ENCODE peak calls at places on chromosomes 12 and 14, in six cellular contexts. One of them, this sample, is unnamed.

GRCh38 chr12:52291267-52291935 is at the start of gene KRT81:
- DNase-seq in foreskin fibroblast: no peak
- DNase-seq in stomach: peak; percentile 11
- DNase-seq in nephron progenitor cell: no peak
- DNase-seq in brain microvascular endothelial cell: no peak
- DNase-seq in AG09309: no peak
- DNase-seq in this sample: no peak

GRCh38 chr14:78340250-78340649 is 170.1 kb downstream of the NRXN3 start:
- DNase-seq in stomach: no peak
- DNase-seq in nephron progenitor cell: no peak
- DNase-seq in AG09309: no peak
- DNase-seq in foreskin fibroblast: no peak
- DNase-seq in brain microvascular endothelial cell: no peak
- DNase-seq in this sample: no peak

GRCh38 chr14:102088012-102088792 is 1.4 kb upstream of the HSP90AA1 start:
- DNase-seq in nephron progenitor cell: peak; percentile 36
- DNase-seq in stomach: peak; percentile 51
- DNase-seq in AG09309: no peak
- DNase-seq in brain microvascular endothelial cell: peak; percentile 5
- DNase-seq in foreskin fibroblast: peak; percentile 14
- DNase-seq in this sample: no peak

GRCh38 chr14:69008411-69008810 is 29.3 kb upstream of the ACTN1 start:
- DNase-seq in stomach: no peak
- DNase-seq in AG09309: no peak
- DNase-seq in brain microvascular endothelial cell: peak; percentile 23
- DNase-seq in foreskin fibroblast: no peak
- DNase-seq in nephron progenitor cell: no peak
- DNase-seq in this sample: no peak

GRCh38 chr12:94779520-94779919 is 129.2 kb upstream of the TMCC3 start:
- DNase-seq in stomach: no peak
- DNase-seq in brain microvascular endothelial cell: peak; percentile 79
- DNase-seq in foreskin fibroblast: no peak
- DNase-seq in AG09309: peak; percentile 56
- DNase-seq in nephron progenitor cell: no peak
- DNase-seq in this sample: no peak

GRCh38 chr12:25853696-25854095 is 104.8 kb upstream of the RASSF8 start:
- DNase-seq in nephron progenitor cell: no peak
- DNase-seq in stomach: no peak
- DNase-seq in foreskin fibroblast: no peak
- DNase-seq in AG09309: no peak
- DNase-seq in brain microvascular endothelial cell: no peak
- DNase-seq in this sample: no peak

GRCh38 chr14:79480212-79480611 is 731.1 kb downstream of the DIO2 start:
- DNase-seq in nephron progenitor cell: no peak
- DNase-seq in stomach: no peak
- DNase-seq in foreskin fibroblast: no peak
- DNase-seq in AG09309: no peak
- DNase-seq in brain microvascular endothelial cell: no peak
- DNase-seq in this sample: no peak

GRCh38 chr12:53427905-53428594 is 4.4 kb downstream of the AMHR2 start:
- DNase-seq in nephron progenitor cell: no peak
- DNase-seq in AG09309: peak; percentile 77
- DNase-seq in stomach: no peak
- DNase-seq in brain microvascular endothelial cell: peak; percentile 85
- DNase-seq in foreskin fibroblast: peak; percentile 92
- DNase-seq in this sample: peak; percentile 18

GRCh38 chr14:42535397-42535796 is 928.7 kb downstream of the LRFN5 start:
- DNase-seq in nephron progenitor cell: no peak
- DNase-seq in brain microvascular endothelial cell: no peak
- DNase-seq in stomach: no peak
- DNase-seq in foreskin fibroblast: no peak
- DNase-seq in AG09309: no peak
- DNase-seq in this sample: no peak

GRCh38 chr12:106138279-106138645 is 492 bp downstream of the NUAK1 start:
- DNase-seq in AG09309: no peak
- DNase-seq in stomach: no peak
- DNase-seq in nephron progenitor cell: no peak
- DNase-seq in foreskin fibroblast: no peak
- DNase-seq in brain microvascular endothelial cell: no peak
- DNase-seq in this sample: no peak

GRCh38 chr12:27969901-27970390 is 2.6 kb downstream of the PTHLH start:
- DNase-seq in AG09309: no peak
- DNase-seq in brain microvascular endothelial cell: no peak
- DNase-seq in nephron progenitor cell: peak; percentile 78
- DNase-seq in stomach: peak; percentile 72
- DNase-seq in foreskin fibroblast: no peak
- DNase-seq in this sample: no peak

GRCh38 chr14:69711065-69711464 is 55.9 kb upstream of the SRSF5 start:
- DNase-seq in AG09309: no peak
- DNase-seq in brain microvascular endothelial cell: no peak
- DNase-seq in foreskin fibroblast: no peak
- DNase-seq in stomach: no peak
- DNase-seq in nephron progenitor cell: no peak
- DNase-seq in this sample: no peak

GRCh38 chr14:93941293-93941910 is 14.3 kb downstream of the FAM181A start:
- DNase-seq in brain microvascular endothelial cell: peak; percentile 80
- DNase-seq in foreskin fibroblast: peak; percentile 40
- DNase-seq in stomach: no peak
- DNase-seq in nephron progenitor cell: no peak
- DNase-seq in AG09309: peak; percentile 51
- DNase-seq in this sample: no peak

GRCh38 chr12:109998241-109998903 is 858 bp upstream of the ANKRD13A start:
- DNase-seq in brain microvascular endothelial cell: no peak
- DNase-seq in stomach: no peak
- DNase-seq in nephron progenitor cell: no peak
- DNase-seq in foreskin fibroblast: peak; percentile 50
- DNase-seq in AG09309: no peak
- DNase-seq in this sample: no peak

GRCh38 chr12:26692417-26692816 is 140.6 kb downstream of the ITPR2 start:
- DNase-seq in foreskin fibroblast: no peak
- DNase-seq in stomach: no peak
- DNase-seq in brain microvascular endothelial cell: no peak
- DNase-seq in AG09309: no peak
- DNase-seq in nephron progenitor cell: no peak
- DNase-seq in this sample: no peak

GRCh38 chr12:106000376-106001104 is 138.2 kb downstream of the NUAK1 start:
- DNase-seq in nephron progenitor cell: no peak
- DNase-seq in stomach: no peak
- DNase-seq in foreskin fibroblast: no peak
- DNase-seq in AG09309: no peak
- DNase-seq in brain microvascular endothelial cell: no peak
- DNase-seq in this sample: no peak

GRCh38 chr12:106292339-106292738 is 10.2 kb upstream of the TCP11L2 start:
- DNase-seq in foreskin fibroblast: no peak
- DNase-seq in AG09309: no peak
- DNase-seq in brain microvascular endothelial cell: no peak
- DNase-seq in stomach: no peak
- DNase-seq in nephron progenitor cell: no peak
- DNase-seq in this sample: no peak

GRCh38 chr12:93167841-93168492 is 209.8 kb upstream of the NUDT4 start:
- DNase-seq in stomach: no peak
- DNase-seq in nephron progenitor cell: no peak
- DNase-seq in foreskin fibroblast: no peak
- DNase-seq in AG09309: no peak
- DNase-seq in brain microvascular endothelial cell: no peak
- DNase-seq in this sample: no peak

GRCh38 chr12:93918262-93918661 is 230.1 kb upstream of the PLXNC1 start:
- DNase-seq in brain microvascular endothelial cell: peak; percentile 34
- DNase-seq in foreskin fibroblast: peak; percentile 68
- DNase-seq in AG09309: peak; percentile 94
- DNase-seq in nephron progenitor cell: no peak
- DNase-seq in stomach: no peak
- DNase-seq in this sample: peak; percentile 68

GRCh38 chr14:38409081-38409705 is 153.3 kb upstream of the CLEC14A start:
- DNase-seq in stomach: no peak
- DNase-seq in AG09309: no peak
- DNase-seq in brain microvascular endothelial cell: no peak
- DNase-seq in foreskin fibroblast: peak; percentile 39
- DNase-seq in nephron progenitor cell: no peak
- DNase-seq in this sample: no peak

GRCh38 chr14:99382781-99383456 is 97.7 kb downstream of the SETD3 start:
- DNase-seq in AG09309: no peak
- DNase-seq in nephron progenitor cell: no peak
- DNase-seq in brain microvascular endothelial cell: peak; percentile 72
- DNase-seq in stomach: no peak
- DNase-seq in foreskin fibroblast: no peak
- DNase-seq in this sample: no peak

GRCh38 chr14:96260341-96260821 is 4.4 kb downstream of the BDKRB1 start:
- DNase-seq in nephron progenitor cell: no peak
- DNase-seq in stomach: no peak
- DNase-seq in brain microvascular endothelial cell: no peak
- DNase-seq in AG09309: peak; percentile 84
- DNase-seq in foreskin fibroblast: peak; percentile 82
- DNase-seq in this sample: peak; percentile 93

GRCh38 chr14:47710581-47710980 is 35.2 kb upstream of the MDGA2 start:
- DNase-seq in brain microvascular endothelial cell: no peak
- DNase-seq in stomach: no peak
- DNase-seq in foreskin fibroblast: no peak
- DNase-seq in nephron progenitor cell: no peak
- DNase-seq in AG09309: no peak
- DNase-seq in this sample: no peak

GRCh38 chr12:16611146-16611545 is 5.2 kb upstream of the LMO3 start:
- DNase-seq in stomach: no peak
- DNase-seq in AG09309: no peak
- DNase-seq in nephron progenitor cell: no peak
- DNase-seq in foreskin fibroblast: no peak
- DNase-seq in brain microvascular endothelial cell: no peak
- DNase-seq in this sample: no peak

GRCh38 chr12:121232163-121232562 is 22.2 kb downstream of the P2RX4 start:
- DNase-seq in AG09309: no peak
- DNase-seq in stomach: no peak
- DNase-seq in brain microvascular endothelial cell: no peak
- DNase-seq in nephron progenitor cell: no peak
- DNase-seq in foreskin fibroblast: no peak
- DNase-seq in this sample: no peak

GRCh38 chr12:121233628-121234020 is 23.7 kb downstream of the P2RX4 start:
- DNase-seq in nephron progenitor cell: no peak
- DNase-seq in foreskin fibroblast: no peak
- DNase-seq in brain microvascular endothelial cell: no peak
- DNase-seq in stomach: no peak
- DNase-seq in AG09309: no peak
- DNase-seq in this sample: no peak

GRCh38 chr12:121228919-121229650 is 19.2 kb downstream of the P2RX4 start:
- DNase-seq in stomach: no peak
- DNase-seq in foreskin fibroblast: no peak
- DNase-seq in AG09309: no peak
- DNase-seq in brain microvascular endothelial cell: no peak
- DNase-seq in nephron progenitor cell: no peak
- DNase-seq in this sample: no peak

GRCh38 chr12:121230538-121230907 is 20.6 kb downstream of the P2RX4 start:
- DNase-seq in AG09309: no peak
- DNase-seq in foreskin fibroblast: no peak
- DNase-seq in nephron progenitor cell: no peak
- DNase-seq in brain microvascular endothelial cell: no peak
- DNase-seq in stomach: no peak
- DNase-seq in this sample: no peak

DNA sequence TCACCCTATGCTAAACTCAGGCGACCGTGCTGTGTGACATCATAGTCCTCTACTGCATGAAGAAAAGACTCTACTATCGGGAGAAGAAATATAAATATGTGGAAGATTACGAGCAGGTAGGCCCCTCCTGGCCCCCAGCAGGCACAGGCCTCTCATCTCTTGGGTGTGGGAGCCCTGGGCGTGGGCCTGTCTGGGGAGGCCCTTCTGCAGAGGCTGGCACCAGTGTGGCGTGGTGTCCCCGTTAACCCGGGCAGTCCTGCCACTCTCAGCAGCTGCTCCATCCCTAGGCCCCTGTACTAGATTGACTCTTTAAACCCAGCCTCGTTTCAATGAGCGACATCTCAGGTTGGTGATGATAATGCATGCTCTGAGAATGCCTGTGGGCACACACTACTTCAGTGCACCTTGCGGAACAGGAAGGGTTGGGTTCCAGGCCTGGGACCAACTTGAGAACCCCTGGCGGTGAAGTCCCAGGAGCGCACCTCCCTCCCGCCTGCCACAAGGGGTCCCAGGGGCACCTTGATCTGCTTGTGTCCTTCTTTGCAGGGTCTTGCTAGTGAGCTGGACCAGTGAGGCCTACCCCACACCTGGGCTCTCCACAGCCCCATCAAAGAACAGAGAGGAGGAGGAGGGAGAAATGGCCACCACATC is 23.2 kb downstream of the P2RX4 start:
- DNase-seq in brain microvascular endothelial cell: no peak
- DNase-seq in foreskin fibroblast: no peak
- DNase-seq in stomach: no peak
- DNase-seq in nephron progenitor cell: no peak
- DNase-seq in AG09309: no peak
- DNase-seq in this sample: no peak
- TF ChIP-seq CTCF in brain microvascular endothelial cell: peak; percentile 19
- TF ChIP-seq CTCF in foreskin fibroblast: no peak
- TF ChIP-seq CTCF in stomach: no peak
- TF ChIP-seq CTCF in nephron progenitor cell: no peak
- TF ChIP-seq CTCF in AG09309: no peak
- TF ChIP-seq CTCF in this sample: no peak

GRCh38 chr12:40745386-40745785 is 53.1 kb downstream of the CNTN1 start:
- DNase-seq in brain microvascular endothelial cell: no peak
- DNase-seq in nephron progenitor cell: no peak
- DNase-seq in stomach: no peak
- DNase-seq in foreskin fibroblast: no peak
- DNase-seq in AG09309: no peak
- DNase-seq in this sample: no peak
- TF ChIP-seq CTCF in brain microvascular endothelial cell: no peak
- TF ChIP-seq CTCF in nephron progenitor cell: no peak
- TF ChIP-seq CTCF in stomach: no peak
- TF ChIP-seq CTCF in foreskin fibroblast: no peak
- TF ChIP-seq CTCF in AG09309: no peak
- TF ChIP-seq CTCF in this sample: no peak

GRCh38 chr12:82687020-82687951 is 580 bp downstream of the TMTC2 start:
- DNase-seq in foreskin fibroblast: peak; percentile 8
- DNase-seq in stomach: peak; percentile 83
- DNase-seq in brain microvascular endothelial cell: peak; percentile 34
- DNase-seq in nephron progenitor cell: peak; percentile 71
- DNase-seq in AG09309: no peak
- DNase-seq in this sample: no peak
- TF ChIP-seq CTCF in foreskin fibroblast: no peak
- TF ChIP-seq CTCF in stomach: no peak
- TF ChIP-seq CTCF in brain microvascular endothelial cell: no peak
- TF ChIP-seq CTCF in nephron progenitor cell: no peak
- TF ChIP-seq CTCF in AG09309: peak; percentile 7
- TF ChIP-seq CTCF in this sample: no peak

GRCh38 chr14:105471823-105472495 is 2.7 kb upstream of the CRIP2 start:
- DNase-seq in AG09309: no peak
- DNase-seq in stomach: no peak
- DNase-seq in foreskin fibroblast: no peak
- DNase-seq in brain microvascular endothelial cell: no peak
- DNase-seq in nephron progenitor cell: no peak
- DNase-seq in this sample: no peak

GRCh38 chr14:105469456-105470162 is 5.0 kb upstream of the CRIP2 start:
- DNase-seq in brain microvascular endothelial cell: no peak
- DNase-seq in foreskin fibroblast: no peak
- DNase-seq in AG09309: no peak
- DNase-seq in nephron progenitor cell: no peak
- DNase-seq in stomach: peak; percentile 57
- DNase-seq in this sample: no peak

GRCh38 chr14:105470163-105470811 is 4.3 kb upstream of the CRIP2 start:
- DNase-seq in AG09309: no peak
- DNase-seq in nephron progenitor cell: no peak
- DNase-seq in stomach: no peak
- DNase-seq in foreskin fibroblast: no peak
- DNase-seq in brain microvascular endothelial cell: no peak
- DNase-seq in this sample: no peak

GRCh38 chr14:105472496-105472991 is 2.1 kb upstream of the CRIP2 start:
- DNase-seq in AG09309: no peak
- DNase-seq in stomach: peak; percentile 71
- DNase-seq in brain microvascular endothelial cell: no peak
- DNase-seq in foreskin fibroblast: no peak
- DNase-seq in nephron progenitor cell: no peak
- DNase-seq in this sample: no peak

GRCh38 chr14:105470812-105471771 is 3.5 kb upstream of the CRIP2 start:
- DNase-seq in nephron progenitor cell: peak; percentile 58
- DNase-seq in brain microvascular endothelial cell: no peak
- DNase-seq in stomach: no peak
- DNase-seq in foreskin fibroblast: no peak
- DNase-seq in AG09309: no peak
- DNase-seq in this sample: no peak
- TF ChIP-seq CTCF in nephron progenitor cell: peak; percentile 39
- TF ChIP-seq CTCF in brain microvascular endothelial cell: peak; percentile 40
- TF ChIP-seq CTCF in stomach: no peak
- TF ChIP-seq CTCF in foreskin fibroblast: no peak
- TF ChIP-seq CTCF in AG09309: no peak
- TF ChIP-seq CTCF in this sample: no peak

This sample was measured in AG09319.